ENCODE peak calls at places on chromosome 21, in six cellular contexts. One of them, this sample, is unnamed.

GRCh38 chr21:41559658-41560599 is 52.0 kb upstream of the TMPRSS2 start:
- DNase-seq in HCT116: no peak
- DNase-seq in AG10803: peak; percentile 75
- DNase-seq in astrocyte: peak; percentile 75
- DNase-seq in OCI-LY7: no peak
- DNase-seq in IMR-90: no peak
- DNase-seq in this sample: peak; percentile 68

GRCh38 chr21:33314096-33314495 is 10.7 kb upstream of the IFNAR1 start:
- DNase-seq in HCT116: no peak
- DNase-seq in AG10803: peak; percentile 85
- DNase-seq in astrocyte: peak; percentile 90
- DNase-seq in OCI-LY7: no peak
- DNase-seq in IMR-90: no peak
- DNase-seq in this sample: peak; percentile 22

GRCh38 chr21:46518983-46519583 is 60.4 kb downstream of the DIP2A start:
- DNase-seq in HCT116: no peak
- DNase-seq in AG10803: no peak
- DNase-seq in astrocyte: peak; percentile 31
- DNase-seq in OCI-LY7: no peak
- DNase-seq in IMR-90: peak; percentile 27
- DNase-seq in this sample: peak; percentile 47

GRCh38 chr21:33115586-33116541 is 45.9 kb downstream of the OLIG1 start:
- DNase-seq in HCT116: no peak
- DNase-seq in AG10803: no peak
- DNase-seq in astrocyte: no peak
- DNase-seq in OCI-LY7: no peak
- DNase-seq in IMR-90: no peak
- DNase-seq in this sample: no peak

GRCh38 chr21:21184771-21185528 is 186.7 kb downstream of the NCAM2 start:
- DNase-seq in HCT116: no peak
- DNase-seq in AG10803: no peak
- DNase-seq in astrocyte: no peak
- DNase-seq in OCI-LY7: no peak
- DNase-seq in IMR-90: no peak
- DNase-seq in this sample: no peak

GRCh38 chr21:33980276-33980916 is 64.8 kb upstream of the ATP5PO start:
- DNase-seq in HCT116: no peak
- DNase-seq in AG10803: no peak
- DNase-seq in astrocyte: no peak
- DNase-seq in OCI-LY7: no peak
- DNase-seq in IMR-90: no peak
- DNase-seq in this sample: no peak

GRCh38 chr21:33947451-33948095 is 32.0 kb upstream of the ATP5PO start:
- DNase-seq in HCT116: peak; percentile 93
- DNase-seq in AG10803: peak; percentile 94
- DNase-seq in astrocyte: peak; percentile 98
- DNase-seq in OCI-LY7: peak; percentile 30
- DNase-seq in IMR-90: peak; percentile 98
- DNase-seq in this sample: peak; percentile 97

GRCh38 chr21:14773777-14774345 is 227.7 kb upstream of the SAMSN1 start:
- DNase-seq in HCT116: peak; percentile 29
- DNase-seq in AG10803: no peak
- DNase-seq in astrocyte: no peak
- DNase-seq in OCI-LY7: peak; percentile 63
- DNase-seq in IMR-90: no peak
- DNase-seq in this sample: peak; percentile 76

GRCh38 chr21:14056771-14057191 is 154.0 kb downstream of the LIPI start:
- DNase-seq in HCT116: no peak
- DNase-seq in AG10803: no peak
- DNase-seq in astrocyte: no peak
- DNase-seq in OCI-LY7: no peak
- DNase-seq in IMR-90: no peak
- DNase-seq in this sample: no peak

GRCh38 chr21:17495680-17496079 is 17.2 kb upstream of the CXADR start:
- DNase-seq in HCT116: no peak
- DNase-seq in AG10803: peak; percentile 12
- DNase-seq in astrocyte: peak; percentile 92
- DNase-seq in OCI-LY7: no peak
- DNase-seq in IMR-90: no peak
- DNase-seq in this sample: peak; percentile 3

GRCh38 chr21:24076179-24076578 is 1531.1 kb downstream of the MRPL39 start:
- DNase-seq in HCT116: no peak
- DNase-seq in AG10803: no peak
- DNase-seq in astrocyte: peak; percentile 0
- DNase-seq in OCI-LY7: no peak
- DNase-seq in IMR-90: peak; percentile 52
- DNase-seq in this sample: peak; percentile 26

GRCh38 chr21:29231781-29232548 is 66.8 kb upstream of the BACH1 start:
- DNase-seq in HCT116: no peak
- DNase-seq in AG10803: no peak
- DNase-seq in astrocyte: no peak
- DNase-seq in OCI-LY7: no peak
- DNase-seq in IMR-90: no peak
- DNase-seq in this sample: no peak

GRCh38 chr21:17903029-17903806 is 84.1 kb upstream of the C21orf91 start:
- DNase-seq in HCT116: no peak
- DNase-seq in AG10803: peak; percentile 45
- DNase-seq in astrocyte: peak; percentile 12
- DNase-seq in OCI-LY7: peak; percentile 74
- DNase-seq in IMR-90: peak; percentile 49
- DNase-seq in this sample: peak; percentile 61

GRCh38 chr21:34983680-34984086 is 65.4 kb downstream of the RUNX1 start:
- DNase-seq in HCT116: no peak
- DNase-seq in AG10803: peak; percentile 46
- DNase-seq in astrocyte: peak; percentile 81
- DNase-seq in OCI-LY7: no peak
- DNase-seq in IMR-90: peak; percentile 63
- DNase-seq in this sample: peak; percentile 35

GRCh38 chr21:27339902-27340301 is 373.0 kb upstream of the ADAMTS5 start:
- DNase-seq in HCT116: no peak
- DNase-seq in AG10803: peak; percentile 77
- DNase-seq in astrocyte: no peak
- DNase-seq in OCI-LY7: no peak
- DNase-seq in IMR-90: peak; percentile 50
- DNase-seq in this sample: peak; percentile 16

GRCh38 chr21:26490771-26491170 is 82.3 kb downstream of the CYYR1 start:
- DNase-seq in HCT116: no peak
- DNase-seq in AG10803: peak; percentile 70
- DNase-seq in astrocyte: peak; percentile 36
- DNase-seq in OCI-LY7: no peak
- DNase-seq in IMR-90: no peak
- DNase-seq in this sample: peak; percentile 8

GRCh38 chr21:34814529-34814951 is 145.7 kb downstream of the CLIC6 start:
- DNase-seq in HCT116: no peak
- DNase-seq in AG10803: no peak
- DNase-seq in astrocyte: no peak
- DNase-seq in OCI-LY7: no peak
- DNase-seq in IMR-90: no peak
- DNase-seq in this sample: no peak

GRCh38 chr21:28899744-28900143 is 92.9 kb downstream of the LTN1 start:
- DNase-seq in HCT116: no peak
- DNase-seq in AG10803: peak; percentile 71
- DNase-seq in astrocyte: no peak
- DNase-seq in OCI-LY7: no peak
- DNase-seq in IMR-90: peak; percentile 78
- DNase-seq in this sample: peak; percentile 87

GRCh38 chr21:26795866-26796329 is 49.3 kb downstream of the ADAMTS1 start:
- DNase-seq in HCT116: no peak
- DNase-seq in AG10803: peak; percentile 85
- DNase-seq in astrocyte: peak; percentile 89
- DNase-seq in OCI-LY7: no peak
- DNase-seq in IMR-90: peak; percentile 100
- DNase-seq in this sample: peak; percentile 99

GRCh38 chr21:28099296-28099695 is 893.4 kb downstream of the LTN1 start:
- DNase-seq in HCT116: no peak
- DNase-seq in AG10803: peak; percentile 51
- DNase-seq in astrocyte: peak; percentile 25
- DNase-seq in OCI-LY7: no peak
- DNase-seq in IMR-90: peak; percentile 10
- DNase-seq in this sample: peak; percentile 94

GRCh38 chr21:21003701-21004100 is 5.5 kb downstream of the NCAM2 start:
- DNase-seq in HCT116: peak; percentile 6
- DNase-seq in AG10803: peak; percentile 26
- DNase-seq in astrocyte: no peak
- DNase-seq in OCI-LY7: peak; percentile 1
- DNase-seq in IMR-90: peak; percentile 37
- DNase-seq in this sample: peak; percentile 47

GRCh38 chr21:41283211-41283818 is 33.3 kb upstream of the FAM3B start:
- DNase-seq in HCT116: peak; percentile 39
- DNase-seq in AG10803: peak; percentile 86
- DNase-seq in astrocyte: peak; percentile 63
- DNase-seq in OCI-LY7: peak; percentile 85
- DNase-seq in IMR-90: peak; percentile 87
- DNase-seq in this sample: peak; percentile 92

GRCh38 chr21:20943476-20944085 is 54.6 kb upstream of the NCAM2 start:
- DNase-seq in HCT116: no peak
- DNase-seq in AG10803: no peak
- DNase-seq in astrocyte: no peak
- DNase-seq in OCI-LY7: no peak
- DNase-seq in IMR-90: no peak
- DNase-seq in this sample: no peak

GRCh38 chr21:26142363-26142762 is 28.2 kb downstream of the APP start:
- DNase-seq in HCT116: no peak
- DNase-seq in AG10803: no peak
- DNase-seq in astrocyte: no peak
- DNase-seq in OCI-LY7: no peak
- DNase-seq in IMR-90: no peak
- DNase-seq in this sample: no peak

GRCh38 chr21:41653944-41654625 is 112.8 kb downstream of the RIPK4 start:
- DNase-seq in HCT116: no peak
- DNase-seq in AG10803: peak; percentile 92
- DNase-seq in astrocyte: peak; percentile 76
- DNase-seq in OCI-LY7: no peak
- DNase-seq in IMR-90: peak; percentile 50
- DNase-seq in this sample: peak; percentile 90

GRCh38 chr21:31711745-31712144 is 20.2 kb downstream of the SCAF4 start:
- DNase-seq in HCT116: no peak
- DNase-seq in AG10803: no peak
- DNase-seq in astrocyte: no peak
- DNase-seq in OCI-LY7: no peak
- DNase-seq in IMR-90: no peak
- DNase-seq in this sample: no peak

GRCh38 chr21:31713115-31713514 is 18.8 kb downstream of the SCAF4 start:
- DNase-seq in HCT116: no peak
- DNase-seq in AG10803: no peak
- DNase-seq in astrocyte: no peak
- DNase-seq in OCI-LY7: no peak
- DNase-seq in IMR-90: no peak
- DNase-seq in this sample: no peak

GRCh38 chr21:31716106-31716505 is 15.8 kb downstream of the SCAF4 start:
- DNase-seq in HCT116: no peak
- DNase-seq in AG10803: no peak
- DNase-seq in astrocyte: no peak
- DNase-seq in OCI-LY7: no peak
- DNase-seq in IMR-90: no peak
- DNase-seq in this sample: no peak

GRCh38 chr21:31714741-31715365 is 17.1 kb downstream of the SCAF4 start:
- DNase-seq in HCT116: no peak
- DNase-seq in AG10803: no peak
- DNase-seq in astrocyte: no peak
- DNase-seq in OCI-LY7: no peak
- DNase-seq in IMR-90: no peak
- DNase-seq in this sample: no peak

DNA sequence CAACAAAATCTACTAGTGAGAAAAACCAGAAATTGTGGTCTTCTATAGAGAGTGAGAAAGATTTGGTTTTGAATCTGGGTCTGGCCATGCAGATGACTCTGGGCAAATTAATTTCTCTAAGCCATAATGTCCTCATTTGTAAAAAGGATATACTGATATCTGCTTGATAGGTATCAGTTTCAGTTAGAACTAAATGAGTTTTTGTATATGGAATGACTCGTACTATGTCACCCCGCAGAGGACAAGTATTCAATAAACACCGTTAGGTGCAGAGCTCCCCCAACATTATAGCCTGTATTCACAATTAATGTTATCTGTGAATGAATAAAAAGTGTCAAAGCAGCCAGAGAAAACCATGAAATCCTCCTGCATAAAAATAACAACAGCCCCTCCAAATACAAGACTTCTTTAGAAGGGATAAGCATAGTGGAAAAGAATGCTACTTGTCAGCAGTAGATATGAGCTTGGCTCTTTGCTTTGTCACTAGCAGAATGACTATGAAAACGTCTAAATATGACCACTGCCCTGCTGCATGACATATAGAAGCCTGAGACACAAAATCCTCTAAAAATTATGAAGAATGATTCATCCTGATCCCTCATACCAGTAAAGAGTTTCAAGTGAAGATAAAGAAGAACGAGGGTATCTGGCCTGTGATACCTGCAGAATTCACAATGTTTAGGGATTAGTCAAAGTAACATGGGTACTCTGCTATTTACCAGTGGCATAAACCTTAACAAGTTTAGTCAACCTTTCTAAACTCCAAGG is 17.8 kb downstream of the SCAF4 start:
- DNase-seq in HCT116: no peak
- DNase-seq in AG10803: no peak
- DNase-seq in astrocyte: peak; percentile 33
- DNase-seq in OCI-LY7: no peak
- DNase-seq in IMR-90: peak; percentile 45
- DNase-seq in this sample: peak; percentile 49
- H3K4me3 ChIP-seq in HCT116: no peak overlapping the region
- H3K4me3 ChIP-seq in AG10803: no peak overlapping the region
- H3K4me3 ChIP-seq in astrocyte: no peak overlapping the region
- H3K4me3 ChIP-seq in OCI-LY7: no peak overlapping the region
- H3K4me3 ChIP-seq in IMR-90: no peak overlapping the region
- H3K4me3 ChIP-seq in this sample: no peak overlapping the region

GRCh38 chr21:36980280-36981048 is 14.0 kb upstream of the HLCS start:
- DNase-seq in HCT116: no peak
- DNase-seq in AG10803: peak; percentile 29
- DNase-seq in astrocyte: no peak
- DNase-seq in OCI-LY7: no peak
- DNase-seq in IMR-90: no peak
- DNase-seq in this sample: peak; percentile 45
- TF ChIP-seq CTCF in HCT116: no peak
- TF ChIP-seq CTCF in AG10803: no peak
- TF ChIP-seq CTCF in astrocyte: no peak
- TF ChIP-seq CTCF in OCI-LY7: no peak
- TF ChIP-seq CTCF in IMR-90: no peak
- TF ChIP-seq CTCF in this sample: no peak

GRCh38 chr21:38506606-38507331 is 8.5 kb upstream of the ERG start:
- DNase-seq in HCT116: no peak
- DNase-seq in AG10803: no peak
- DNase-seq in astrocyte: no peak
- DNase-seq in OCI-LY7: no peak
- DNase-seq in IMR-90: no peak
- DNase-seq in this sample: no peak
- H3K4me3 ChIP-seq in HCT116: no peak overlapping the region
- H3K4me3 ChIP-seq in AG10803: no peak overlapping the region
- H3K4me3 ChIP-seq in astrocyte: no peak overlapping the region
- H3K4me3 ChIP-seq in OCI-LY7: no peak overlapping the region
- H3K4me3 ChIP-seq in IMR-90: no peak overlapping the region
- H3K4me3 ChIP-seq in this sample: no peak overlapping the region

DNA sequence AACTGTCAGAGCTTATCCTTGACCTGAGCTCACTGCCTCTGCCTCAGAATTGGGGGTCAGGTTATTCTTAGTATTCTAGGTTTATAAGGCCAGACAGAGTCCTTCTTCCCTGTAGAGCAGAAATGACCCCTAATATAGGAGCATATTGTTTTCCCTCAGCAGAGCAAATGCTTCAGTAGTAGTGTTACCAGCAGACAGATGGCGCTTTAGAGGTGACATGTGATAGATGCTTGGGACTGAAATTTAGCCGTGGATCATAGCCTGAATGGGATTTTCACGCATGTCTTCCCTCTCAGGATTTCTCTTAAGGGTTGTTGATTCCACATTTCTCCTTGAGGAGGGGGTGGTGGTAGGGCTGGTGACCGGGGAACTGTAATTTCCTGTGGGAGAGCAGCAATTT is 24.5 kb downstream of the ADARB1 start:
- DNase-seq in HCT116: no peak
- DNase-seq in AG10803: no peak
- DNase-seq in astrocyte: no peak
- DNase-seq in OCI-LY7: peak; percentile 56
- DNase-seq in IMR-90: no peak
- DNase-seq in this sample: peak; percentile 36
- TF ChIP-seq CTCF in HCT116: peak; percentile 64
- TF ChIP-seq CTCF in AG10803: peak; percentile 46
- TF ChIP-seq CTCF in astrocyte: peak; percentile 40
- TF ChIP-seq CTCF in OCI-LY7: peak; percentile 82
- TF ChIP-seq CTCF in IMR-90: peak; percentile 22
- TF ChIP-seq CTCF in this sample: peak; percentile 48